ENCODE peak calls at places on chromosomes 13 and 19, in seven cellular contexts. One of them, this sample, is unnamed.

GRCh38 chr13:110285991-110286923 is 20.7 kb downstream of the COL4A1 start:
- DNase-seq in cardiac fibroblast: no peak
- DNase-seq in RWPE1: no peak
- DNase-seq in AG04450: no peak
- DNase-seq in IMR-90: no peak
- DNase-seq in CD4-positive, alpha-beta T cell: no peak
- DNase-seq in OCI-LY7: no peak
- DNase-seq in this sample: peak; percentile 80

GRCh38 chr19:12778020-12778904 is 2.9 kb upstream of the HOOK2 start:
- DNase-seq in cardiac fibroblast: peak; percentile 83
- DNase-seq in RWPE1: peak; percentile 58
- DNase-seq in AG04450: no peak
- DNase-seq in IMR-90: peak; percentile 75
- DNase-seq in CD4-positive, alpha-beta T cell: no peak
- DNase-seq in OCI-LY7: peak; percentile 55
- DNase-seq in this sample: no peak

GRCh38 chr19:48254529-48254970 is 1.2 kb downstream of the CARD8 start:
- DNase-seq in cardiac fibroblast: no peak
- DNase-seq in RWPE1: no peak
- DNase-seq in AG04450: no peak
- DNase-seq in IMR-90: no peak
- DNase-seq in CD4-positive, alpha-beta T cell: no peak
- DNase-seq in OCI-LY7: no peak
- DNase-seq in this sample: no peak

GRCh38 chr13:95382411-95382810 is 81.2 kb upstream of the ABCC4 start:
- DNase-seq in cardiac fibroblast: no peak
- DNase-seq in RWPE1: no peak
- DNase-seq in AG04450: no peak
- DNase-seq in IMR-90: no peak
- DNase-seq in CD4-positive, alpha-beta T cell: no peak
- DNase-seq in OCI-LY7: no peak
- DNase-seq in this sample: no peak

GRCh38 chr13:106602178-106602577 is 34.2 kb upstream of the ARGLU1 start:
- DNase-seq in cardiac fibroblast: no peak
- DNase-seq in RWPE1: no peak
- DNase-seq in AG04450: no peak
- DNase-seq in IMR-90: no peak
- DNase-seq in CD4-positive, alpha-beta T cell: no peak
- DNase-seq in OCI-LY7: no peak
- DNase-seq in this sample: no peak

GRCh38 chr19:13972368-13973155 is 20.3 kb downstream of the DCAF15 start:
- DNase-seq in cardiac fibroblast: no peak
- DNase-seq in RWPE1: no peak
- DNase-seq in AG04450: no peak
- DNase-seq in IMR-90: no peak
- DNase-seq in CD4-positive, alpha-beta T cell: no peak
- DNase-seq in OCI-LY7: no peak
- DNase-seq in this sample: no peak

GRCh38 chr13:52159159-52159982 is at the start of gene NEK3:
- DNase-seq in cardiac fibroblast: peak; percentile 74
- DNase-seq in RWPE1: peak; percentile 73
- DNase-seq in AG04450: peak; percentile 10
- DNase-seq in IMR-90: peak; percentile 56
- DNase-seq in CD4-positive, alpha-beta T cell: peak; percentile 41
- DNase-seq in OCI-LY7: peak; percentile 83
- DNase-seq in this sample: peak; percentile 91

GRCh38 chr19:56594783-56595547 is at the start of gene ZNF71:
- DNase-seq in cardiac fibroblast: peak; percentile 88
- DNase-seq in RWPE1: peak; percentile 93
- DNase-seq in AG04450: peak; percentile 62
- DNase-seq in IMR-90: peak; percentile 78
- DNase-seq in CD4-positive, alpha-beta T cell: peak; percentile 82
- DNase-seq in OCI-LY7: peak; percentile 90
- DNase-seq in this sample: peak; percentile 97

GRCh38 chr13:99822820-99823219 is 148.7 kb downstream of the ZIC5 start:
- DNase-seq in cardiac fibroblast: no peak
- DNase-seq in RWPE1: no peak
- DNase-seq in AG04450: no peak
- DNase-seq in IMR-90: no peak
- DNase-seq in CD4-positive, alpha-beta T cell: no peak
- DNase-seq in OCI-LY7: no peak
- DNase-seq in this sample: no peak

GRCh38 chr13:26246154-26246553 is 7.8 kb upstream of the CDK8 start:
- DNase-seq in cardiac fibroblast: no peak
- DNase-seq in RWPE1: no peak
- DNase-seq in AG04450: no peak
- DNase-seq in IMR-90: peak; percentile 15
- DNase-seq in CD4-positive, alpha-beta T cell: no peak
- DNase-seq in OCI-LY7: no peak
- DNase-seq in this sample: no peak

GRCh38 chr13:81639984-81640582 is 1299.2 kb upstream of the SPRY2 start:
- DNase-seq in cardiac fibroblast: no peak
- DNase-seq in RWPE1: no peak
- DNase-seq in AG04450: no peak
- DNase-seq in IMR-90: no peak
- DNase-seq in CD4-positive, alpha-beta T cell: no peak
- DNase-seq in OCI-LY7: peak; percentile 1
- DNase-seq in this sample: no peak

GRCh38 chr19:56348289-56348877 is 33.7 kb upstream of the ZSCAN5A start:
- DNase-seq in cardiac fibroblast: peak; percentile 43
- DNase-seq in RWPE1: no peak
- DNase-seq in AG04450: no peak
- DNase-seq in IMR-90: no peak
- DNase-seq in CD4-positive, alpha-beta T cell: no peak
- DNase-seq in OCI-LY7: peak; percentile 32
- DNase-seq in this sample: no peak

GRCh38 chr19:30556230-30556711 is 184.1 kb downstream of the ZNF536 start:
- DNase-seq in cardiac fibroblast: no peak
- DNase-seq in RWPE1: no peak
- DNase-seq in AG04450: no peak
- DNase-seq in IMR-90: no peak
- DNase-seq in CD4-positive, alpha-beta T cell: no peak
- DNase-seq in OCI-LY7: no peak
- DNase-seq in this sample: no peak

GRCh38 chr13:49836516-49836915 is 44.0 kb upstream of the KPNA3 start:
- DNase-seq in cardiac fibroblast: no peak
- DNase-seq in RWPE1: peak; percentile 34
- DNase-seq in AG04450: no peak
- DNase-seq in IMR-90: no peak
- DNase-seq in CD4-positive, alpha-beta T cell: no peak
- DNase-seq in OCI-LY7: no peak
- DNase-seq in this sample: no peak

GRCh38 chr13:33518442-33518841 is 232.9 kb upstream of the STARD13 start:
- DNase-seq in cardiac fibroblast: no peak
- DNase-seq in RWPE1: no peak
- DNase-seq in AG04450: no peak
- DNase-seq in IMR-90: no peak
- DNase-seq in CD4-positive, alpha-beta T cell: no peak
- DNase-seq in OCI-LY7: no peak
- DNase-seq in this sample: no peak

GRCh38 chr13:95641961-95642621 is 2.4 kb downstream of the DZIP1 start:
- DNase-seq in cardiac fibroblast: peak; percentile 62
- DNase-seq in RWPE1: no peak
- DNase-seq in AG04450: no peak
- DNase-seq in IMR-90: peak; percentile 43
- DNase-seq in CD4-positive, alpha-beta T cell: no peak
- DNase-seq in OCI-LY7: no peak
- DNase-seq in this sample: no peak

GRCh38 chr13:93227906-93228801 is 1.5 kb downstream of the GPC6 start:
- DNase-seq in cardiac fibroblast: peak; percentile 77
- DNase-seq in RWPE1: no peak
- DNase-seq in AG04450: no peak
- DNase-seq in IMR-90: peak; percentile 87
- DNase-seq in CD4-positive, alpha-beta T cell: no peak
- DNase-seq in OCI-LY7: no peak
- DNase-seq in this sample: peak; percentile 92

GRCh38 chr13:23506071-23506820 is 64.0 kb upstream of the TNFRSF19 start:
- DNase-seq in cardiac fibroblast: peak; percentile 16
- DNase-seq in RWPE1: no peak
- DNase-seq in AG04450: no peak
- DNase-seq in IMR-90: peak; percentile 39
- DNase-seq in CD4-positive, alpha-beta T cell: no peak
- DNase-seq in OCI-LY7: no peak
- DNase-seq in this sample: no peak

GRCh38 chr13:50071399-50071798 is 56.2 kb downstream of the KCNRG start:
- DNase-seq in cardiac fibroblast: peak; percentile 31
- DNase-seq in RWPE1: no peak
- DNase-seq in AG04450: no peak
- DNase-seq in IMR-90: no peak
- DNase-seq in CD4-positive, alpha-beta T cell: no peak
- DNase-seq in OCI-LY7: no peak
- DNase-seq in this sample: no peak

GRCh38 chr13:81658598-81659370 is 1317.9 kb upstream of the SPRY2 start:
- DNase-seq in cardiac fibroblast: no peak
- DNase-seq in RWPE1: no peak
- DNase-seq in AG04450: no peak
- DNase-seq in IMR-90: no peak
- DNase-seq in CD4-positive, alpha-beta T cell: no peak
- DNase-seq in OCI-LY7: no peak
- DNase-seq in this sample: no peak

GRCh38 chr13:20475927-20476691 is 49.5 kb downstream of the CRYL1 start:
- DNase-seq in cardiac fibroblast: no peak
- DNase-seq in RWPE1: no peak
- DNase-seq in AG04450: no peak
- DNase-seq in IMR-90: no peak
- DNase-seq in CD4-positive, alpha-beta T cell: peak; percentile 53
- DNase-seq in OCI-LY7: no peak
- DNase-seq in this sample: no peak

DNA sequence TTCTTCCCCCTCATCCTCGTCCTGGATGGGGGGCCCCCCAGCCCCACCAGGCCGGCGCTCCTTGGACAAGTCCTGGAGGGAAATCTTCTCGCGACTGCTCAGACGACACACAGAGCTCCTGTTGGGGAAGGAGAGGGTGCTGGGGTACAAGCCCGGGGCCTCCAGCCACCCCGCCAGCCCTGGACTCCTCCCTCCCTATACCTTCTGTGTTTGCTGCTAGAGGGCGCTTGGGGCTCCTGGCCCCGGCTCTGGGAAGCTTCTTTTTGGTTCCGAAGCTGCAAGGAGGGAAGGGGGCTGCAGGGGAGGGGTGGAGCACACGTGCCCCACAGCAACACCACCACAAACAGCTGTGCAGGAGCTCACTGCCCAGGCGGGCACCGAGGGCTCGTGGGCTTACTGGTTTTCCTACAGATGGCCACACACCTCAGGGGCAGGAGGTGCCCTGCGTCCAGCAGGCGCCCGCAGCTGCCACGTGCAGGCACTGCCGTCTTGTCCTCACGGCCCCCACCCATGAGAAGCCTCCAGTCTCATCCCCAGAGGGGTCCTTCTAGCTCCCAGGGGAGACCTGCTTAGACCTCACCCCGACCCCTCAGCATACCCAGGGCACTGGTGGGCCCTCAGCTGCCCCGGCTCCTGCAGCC is 20.5 kb downstream of the EPS8L1 start:
- DNase-seq in cardiac fibroblast: no peak
- DNase-seq in RWPE1: no peak
- DNase-seq in AG04450: no peak
- DNase-seq in IMR-90: no peak
- DNase-seq in CD4-positive, alpha-beta T cell: no peak
- DNase-seq in OCI-LY7: peak; percentile 19
- DNase-seq in this sample: no peak
- TF ChIP-seq CTCF in cardiac fibroblast: no peak
- TF ChIP-seq CTCF in RWPE1: no peak
- TF ChIP-seq CTCF in AG04450: no peak
- TF ChIP-seq CTCF in IMR-90: no peak
- TF ChIP-seq CTCF in CD4-positive, alpha-beta T cell: no peak
- TF ChIP-seq CTCF in OCI-LY7: peak; percentile 60
- TF ChIP-seq CTCF in this sample: no peak

DNA sequence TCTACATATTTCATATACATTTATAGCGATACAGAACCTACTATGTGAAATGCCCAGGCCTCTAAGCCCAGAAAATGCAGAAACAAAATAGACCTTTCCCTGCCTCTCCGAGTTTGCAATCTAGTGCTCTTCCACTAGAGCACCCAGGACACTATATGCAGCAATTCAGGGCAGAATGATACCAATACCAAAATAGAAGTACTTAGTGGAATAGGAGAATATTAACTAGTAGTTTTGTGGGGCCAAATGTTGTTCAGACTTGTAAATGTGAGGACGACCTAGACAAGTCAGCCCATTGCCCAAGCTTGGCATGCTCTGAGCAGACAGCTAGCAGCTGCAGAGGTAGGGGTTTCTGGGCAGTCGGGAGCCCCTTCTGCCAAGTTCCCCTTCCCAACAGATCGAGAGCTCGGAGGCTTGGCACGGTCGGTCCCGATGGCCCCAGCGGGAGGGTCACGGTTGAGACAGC is 35.8 kb upstream of the FLT1 start:
- DNase-seq in cardiac fibroblast: peak; percentile 23
- DNase-seq in RWPE1: no peak
- DNase-seq in AG04450: no peak
- DNase-seq in IMR-90: no peak
- DNase-seq in CD4-positive, alpha-beta T cell: no peak
- DNase-seq in OCI-LY7: no peak
- DNase-seq in this sample: no peak
- TF ChIP-seq CTCF in cardiac fibroblast: peak; percentile 12
- TF ChIP-seq CTCF in RWPE1: no peak
- TF ChIP-seq CTCF in AG04450: peak; percentile 43
- TF ChIP-seq CTCF in IMR-90: peak; percentile 14
- TF ChIP-seq CTCF in CD4-positive, alpha-beta T cell: no peak
- TF ChIP-seq CTCF in OCI-LY7: no peak
- TF ChIP-seq CTCF in this sample: no peak

GRCh38 chr19:51009061-51009891 is 7.9 kb upstream of the KLK8 start:
- DNase-seq in cardiac fibroblast: no peak
- DNase-seq in RWPE1: no peak
- DNase-seq in AG04450: no peak
- DNase-seq in IMR-90: no peak
- DNase-seq in CD4-positive, alpha-beta T cell: no peak
- DNase-seq in OCI-LY7: no peak
- DNase-seq in this sample: no peak
- TF ChIP-seq CTCF in cardiac fibroblast: no peak
- TF ChIP-seq CTCF in RWPE1: no peak
- TF ChIP-seq CTCF in AG04450: no peak
- TF ChIP-seq CTCF in IMR-90: no peak
- TF ChIP-seq CTCF in CD4-positive, alpha-beta T cell: no peak
- TF ChIP-seq CTCF in OCI-LY7: no peak
- TF ChIP-seq CTCF in this sample: no peak

GRCh38 chr19:622666-623065 is 10.7 kb downstream of the POLRMT start:
- DNase-seq in cardiac fibroblast: no peak
- DNase-seq in RWPE1: no peak
- DNase-seq in AG04450: no peak
- DNase-seq in IMR-90: no peak
- DNase-seq in CD4-positive, alpha-beta T cell: no peak
- DNase-seq in OCI-LY7: no peak
- DNase-seq in this sample: no peak
- TF ChIP-seq CTCF in cardiac fibroblast: no peak
- TF ChIP-seq CTCF in RWPE1: no peak
- TF ChIP-seq CTCF in AG04450: no peak
- TF ChIP-seq CTCF in IMR-90: no peak
- TF ChIP-seq CTCF in CD4-positive, alpha-beta T cell: no peak
- TF ChIP-seq CTCF in OCI-LY7: no peak
- TF ChIP-seq CTCF in this sample: no peak

GRCh38 chr19:3434630-3435553 is 45.4 kb downstream of the SMIM24 start:
- DNase-seq in cardiac fibroblast: peak; percentile 97
- DNase-seq in RWPE1: peak; percentile 95
- DNase-seq in AG04450: peak; percentile 88
- DNase-seq in IMR-90: peak; percentile 93
- DNase-seq in CD4-positive, alpha-beta T cell: peak; percentile 93
- DNase-seq in OCI-LY7: peak; percentile 99
- DNase-seq in this sample: peak; percentile 99
- TF ChIP-seq CTCF in cardiac fibroblast: peak; percentile 2
- TF ChIP-seq CTCF in RWPE1: no peak
- TF ChIP-seq CTCF in AG04450: no peak
- TF ChIP-seq CTCF in IMR-90: no peak
- TF ChIP-seq CTCF in CD4-positive, alpha-beta T cell: no peak
- TF ChIP-seq CTCF in OCI-LY7: no peak
- TF ChIP-seq CTCF in this sample: no peak

This sample was measured in osteocyte.